ENCODE peak calls at places on chromosomes 7 and 10, in nine cellular contexts. D is activated naive CD8-positive, alpha-beta T cell treated with anti-CD3 and anti-CD28 coated beads for 36 hours; B is pulmonary artery endothelial cell; P is fibroblast of gingiva; Z is HTR-8/SVneo; H is hypothalamus; R is lung; I is left cardiac atrium; G is RWPE1. A is an unnamed sample.

GRCh38 chr10:29949411-29950011 is 109.9 kb downstream of the JCAD start:
- DNase-seq in B (peak), G (peak), P (peak), R (no peak), D (no peak), I (no peak), H (no peak), Z (peak), A (peak)

GRCh38 chr7:29196191-29196590 is 1.6 kb downstream of the CHN2 start:
- DNase-seq in R (no peak), D (no peak), P (no peak), B (no peak), Z (no peak), I (no peak), H (no peak), G (no peak), A (no peak)

GRCh38 chr10:102299873-102300272 is 54.5 kb downstream of the GBF1 start:
- DNase-seq in H (no peak), B (no peak), D (no peak), I (no peak), Z (no peak), P (peak), R (no peak), G (peak), A (no peak)

GRCh38 chr7:3027455-3027854 is 16.2 kb downstream of the CARD11 start:
- DNase-seq in R (no peak), G (no peak), H (no peak), Z (no peak), B (no peak), D (no peak), P (no peak), I (no peak), A (no peak)

GRCh38 chr10:85600744-85601081 is 765.9 kb downstream of the GRID1 start:
- DNase-seq in B (no peak), D (no peak), Z (no peak), P (no peak), H (no peak), I (no peak), G (no peak), R (no peak), A (no peak)

GRCh38 chr10:61280303-61280702 is 172.9 kb downstream of the TMEM26 start:
- DNase-seq in P (peak), H (no peak), B (no peak), D (no peak), R (no peak), G (peak), I (no peak), Z (peak), A (peak)

GRCh38 chr7:85426487-85426960 is 239.7 kb upstream of the SEMA3D start:
- DNase-seq in I (no peak), R (peak), Z (no peak), B (no peak), D (no peak), H (no peak), P (peak), G (no peak), A (no peak)

GRCh38 chr10:133335238-133336122 is 1.2 kb downstream of the CALY start:
- DNase-seq in H (no peak), R (no peak), P (peak), D (peak), G (peak), B (no peak), I (peak), Z (no peak), A (no peak)

GRCh38 chr7:113113912-113114311 is 4.4 kb downstream of the SMIM30 start:
- DNase-seq in P (no peak), H (no peak), Z (no peak), I (no peak), R (no peak), D (no peak), G (no peak), B (no peak), A (no peak)

GRCh38 chr10:99996934-99997648 is 12.7 kb downstream of the DNMBP start:
- DNase-seq in H (no peak), D (no peak), P (peak), I (no peak), R (no peak), B (peak), G (no peak), Z (no peak), A (no peak)

GRCh38 chr10:44974628-44975431 is 3.8 kb downstream of the DEPP1 start:
- DNase-seq in R (peak), G (peak), Z (peak), H (no peak), P (peak), B (no peak), D (peak), I (peak), A (no peak)

GRCh38 chr7:100719523-100720319 is 547 bp upstream of the EPO start:
- DNase-seq in R (no peak), Z (no peak), I (no peak), B (no peak), H (no peak), D (no peak), G (no peak), P (peak), A (peak)

GRCh38 chr10:70053212-70053895 is 708 bp downstream of the MACROH2A2 start:
- DNase-seq in Z (peak), I (peak), B (no peak), D (peak), G (peak), R (no peak), H (no peak), P (peak), A (no peak)

GRCh38 chr10:112952282-112952991 is 2.4 kb downstream of the TCF7L2 start:
- DNase-seq in P (no peak), D (peak), Z (no peak), B (no peak), R (no peak), G (no peak), I (peak), H (no peak), A (no peak)

GRCh38 chr7:74466196-74466813 is 12.6 kb downstream of the GTF2IRD1 start:
- DNase-seq in R (no peak), D (no peak), G (no peak), Z (no peak), B (no peak), H (no peak), P (no peak), I (peak), A (no peak)

GRCh38 chr10:132670546-132670945 is 115.4 kb downstream of the NKX6-2 start:
- DNase-seq in D (no peak), Z (no peak), P (no peak), R (no peak), G (no peak), I (no peak), H (no peak), B (no peak), A (no peak)